ENCODE peak calls at places on chromosomes 12 and 14, in four cellular contexts. L, P, R and G are unnamed samples. For H3K9me3, the result is how much of the 10 kb centered on the place peaks cover.

GRCh38 chr14:83297361-83297760 is 1763.7 kb upstream of the SEL1L start:
- DNase-seq in L (no peak), P (no peak), R (no peak), G (no peak)

GRCh38 chr12:95733156-95733825 is 57.3 kb downstream of the NTN4 start:
- DNase-seq in L (peak), P (no peak), R (peak), G (peak)

GRCh38 chr14:34328178-34328577 is 133.9 kb downstream of the SPTSSA start:
- DNase-seq in L (no peak), P (no peak), R (no peak), G (no peak)

GRCh38 chr14:95561001-95561412 is 26.2 kb downstream of the GLRX5 start:
- DNase-seq in L (peak), P (peak), R (peak), G (peak)

GRCh38 chr12:120495189-120495722 is 657 bp upstream of the DYNLL1 start:
- DNase-seq in L (no peak), P (no peak), R (no peak), G (no peak)

GRCh38 chr14:59267046-59267445 is 78.6 kb downstream of the DAAM1 start:
- DNase-seq in L (no peak), P (no peak), R (no peak), G (no peak)

GRCh38 chr12:88921434-88921833 is 341.2 kb upstream of the KITLG start:
- DNase-seq in L (no peak), P (no peak), R (no peak), G (no peak)

GRCh38 chr12:124633269-124633953 is 66.0 kb upstream of the NCOR2 start:
- DNase-seq in L (peak), P (no peak), R (no peak), G (no peak)

GRCh38 chr12:44876554-44877275 is 600 bp upstream of the NELL2 start:
- DNase-seq in L (peak), P (peak), R (no peak), G (peak)

GRCh38 chr14:39576726-39577125 is 144.5 kb upstream of the FBXO33 start:
- DNase-seq in L (peak), P (no peak), R (no peak), G (no peak)

GRCh38 chr14:65000868-65001600 is 14.3 kb downstream of the FNTB start:
- DNase-seq in L (no peak), P (no peak), R (no peak), G (no peak)

GRCh38 chr14:23577004-23577681 is 1.4 kb downstream of the JPH4 start:
- DNase-seq in L (no peak), P (peak), R (no peak), G (peak)

GRCh38 chr12:113227686-113228391 is 6.6 kb downstream of the TPCN1 start:
- DNase-seq in L (no peak), P (no peak), R (peak), G (no peak)

GRCh38 chr12:27754795-27755194 is 25.2 kb upstream of the KLHL42 start:
- DNase-seq in L (no peak), P (no peak), R (no peak), G (peak)

GRCh38 chr14:79727900-79728299 is 483.4 kb downstream of the DIO2 start:
- DNase-seq in L (no peak), P (no peak), R (no peak), G (no peak)

GRCh38 chr12:131775904-131776889 is 52.0 kb upstream of the MMP17 start:
- DNase-seq in L (no peak), P (no peak), R (no peak), G (no peak)

DNA sequence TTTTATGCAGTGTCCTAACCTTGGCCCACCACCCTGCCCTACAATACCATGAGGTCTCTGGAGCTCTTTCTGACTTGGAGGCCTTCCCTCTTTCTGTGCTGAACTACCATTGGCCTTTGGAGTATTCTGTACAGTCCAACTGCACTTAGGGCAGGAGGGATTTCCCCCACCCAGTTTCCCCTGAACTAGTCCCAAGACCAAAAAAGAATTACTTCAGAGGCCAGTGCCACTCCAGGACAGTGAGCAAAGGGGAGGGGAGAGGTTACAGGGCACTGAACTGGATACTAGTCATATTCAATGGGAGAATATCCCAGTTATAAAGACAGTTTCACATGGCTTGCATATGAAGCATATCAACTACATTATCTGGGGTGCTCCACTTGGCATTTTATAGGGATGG is 6.1 kb downstream of the SLCO1A2 start:
- DNase-seq in L (no peak), P (no peak), R (no peak), G (no peak)
- H3K9me3 ChIP-seq in L (under half), P (under half), R (under half), G (under half)

GRCh38 chr12:11743748-11744147 is 94.3 kb downstream of the ETV6 start:
- DNase-seq in L (no peak), P (peak), R (no peak), G (no peak)
- H3K4me2 ChIP-seq in L (no peak), P (peak), R (no peak), G (peak)

GRCh38 chr14:105313381-105314286 is 914 bp upstream of the PACS2 start:
- DNase-seq in L (no peak), P (peak), R (peak), G (peak)

GRCh38 chr14:105315941-105316562 is 1.5 kb downstream of the PACS2 start:
- DNase-seq in L (peak), P (peak), R (no peak), G (no peak)

GRCh38 chr14:105316563-105316941 is 2.0 kb downstream of the PACS2 start:
- DNase-seq in L (no peak), P (no peak), R (no peak), G (no peak)

GRCh38 chr14:105314287-105315185 is at the start of gene PACS2:
- DNase-seq in L (peak), P (peak), R (peak), G (peak)

GRCh38 chr14:105315211-105315721 is 718 bp downstream of the PACS2 start:
- DNase-seq in L (peak), P (peak), R (peak), G (peak)
- TF ChIP-seq CTCF in L (no peak), P (no peak), R (no peak), G (no peak)

DNA sequence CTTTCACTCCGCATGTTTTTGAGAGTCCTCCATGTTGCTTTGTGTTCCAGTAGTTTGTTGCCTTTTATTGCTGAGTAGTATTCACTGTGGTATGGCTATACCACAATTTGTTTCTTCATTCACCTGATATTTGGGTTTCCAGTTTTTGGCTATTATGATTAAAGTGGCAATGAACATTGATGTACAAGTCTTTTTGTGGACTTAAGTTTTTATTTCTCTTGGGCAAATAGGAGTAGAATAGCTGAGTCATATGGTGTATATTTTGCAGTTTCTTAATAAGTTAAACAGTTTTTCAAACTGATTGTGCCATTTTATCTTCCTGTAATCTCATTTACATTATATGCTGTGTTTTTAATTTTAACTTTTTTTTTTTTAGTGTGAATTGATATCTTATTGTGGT is 16.2 kb downstream of the ADIPOR2 start:
- DNase-seq in L (peak), P (no peak), R (no peak), G (no peak)
- H3K9me3 ChIP-seq in L (under half), P (under half), R (under half), G (under half)